ENCODE peak calls at places on chromosomes 3 and 15, in eight cellular contexts. A, Q, T, I, R, L, S and Y are unnamed samples. For H3K27me3, the result is how much of the 10 kb centered on the place peaks cover.

GRCh38 chr3:25266677-25267076 is 161.4 kb upstream of the RARB start:
- DNase-seq in A (no peak), Q (no peak), T (no peak), I (no peak), R (no peak), L (no peak), S (no peak), Y (no peak)

GRCh38 chr3:74613566-74613965 is 893 bp downstream of the CNTN3 start:
- DNase-seq in A (no peak), Q (no peak), T (no peak), I (no peak), R (no peak), L (peak), S (peak), Y (no peak)

GRCh38 chr3:128317101-128317697 is 149.5 kb downstream of the DNAJB8 start:
- DNase-seq in A (no peak), Q (no peak), T (no peak), I (no peak), R (no peak), L (no peak), S (no peak), Y (peak)

GRCh38 chr3:15050405-15051092 is 14.6 kb downstream of the MRPS25 start:
- DNase-seq in A (no peak), Q (no peak), T (no peak), I (no peak), R (no peak), L (no peak), S (peak), Y (no peak)

GRCh38 chr3:10116138-10116460 is 624 bp downstream of the BRK1 start:
- DNase-seq in A (no peak), Q (no peak), T (no peak), I (no peak), R (peak), L (no peak), S (no peak), Y (no peak)

GRCh38 chr3:52398670-52399081 is 46.2 kb downstream of the SEMA3G start:
- DNase-seq in A (no peak), Q (peak), T (no peak), I (no peak), R (no peak), L (no peak), S (no peak), Y (no peak)

GRCh38 chr3:52787246-52787645 is 7.3 kb upstream of the ITIH3 start:
- DNase-seq in A (no peak), Q (no peak), T (no peak), I (no peak), R (no peak), L (peak), S (no peak), Y (no peak)

GRCh38 chr15:71011503-71012155 is 103.6 kb upstream of the THSD4 start:
- DNase-seq in A (peak), Q (peak), T (no peak), I (no peak), R (peak), L (no peak), S (no peak), Y (no peak)

GRCh38 chr3:13347390-13347966 is 72.6 kb downstream of the NUP210 start:
- DNase-seq in A (no peak), Q (no peak), T (no peak), I (no peak), R (no peak), L (no peak), S (no peak), Y (no peak)

GRCh38 chr15:70569718-70570231 is 193.6 kb downstream of the UACA start:
- DNase-seq in A (no peak), Q (no peak), T (no peak), I (no peak), R (peak), L (no peak), S (peak), Y (peak)

GRCh38 chr3:98602078-98602678 is 8.8 kb upstream of the CPOX start:
- DNase-seq in A (peak), Q (peak), T (no peak), I (no peak), R (peak), L (no peak), S (peak), Y (no peak)

GRCh38 chr15:46277451-46277850 is 642.6 kb downstream of the SQOR start:
- DNase-seq in A (no peak), Q (no peak), T (no peak), I (no peak), R (no peak), L (no peak), S (no peak), Y (no peak)

GRCh38 chr3:179292440-179292839 is 30.4 kb upstream of the ZNF639 start:
- DNase-seq in A (no peak), Q (no peak), T (no peak), I (no peak), R (peak), L (no peak), S (no peak), Y (no peak)

GRCh38 chr3:175885196-175885766 is 1026.1 kb downstream of the NAALADL2 start:
- DNase-seq in A (no peak), Q (no peak), T (no peak), I (no peak), R (no peak), L (no peak), S (no peak), Y (no peak)

GRCh38 chr15:26391556-26392229 is 381.2 kb downstream of the GABRB3 start:
- DNase-seq in A (no peak), Q (no peak), T (no peak), I (no peak), R (no peak), L (no peak), S (no peak), Y (no peak)

GRCh38 chr15:34610388-34610787 is 26.9 kb upstream of the GOLGA8B start:
- DNase-seq in A (no peak), Q (no peak), T (no peak), I (no peak), R (no peak), L (no peak), S (no peak), Y (no peak)

GRCh38 chr3:32293908-32294307 is 55.4 kb downstream of the CMTM8 start:
- DNase-seq in A (no peak), Q (no peak), T (no peak), I (no peak), R (no peak), L (no peak), S (no peak), Y (no peak)

GRCh38 chr3:136992091-136992490 is 34.3 kb downstream of the IL20RB start:
- DNase-seq in A (no peak), Q (no peak), T (no peak), I (no peak), R (no peak), L (no peak), S (no peak), Y (no peak)

GRCh38 chr3:182533394-182533793 is 259.9 kb upstream of the ATP11B start:
- DNase-seq in A (no peak), Q (no peak), T (no peak), I (no peak), R (peak), L (no peak), S (no peak), Y (no peak)

GRCh38 chr3:108117245-108117644 is 26.4 kb upstream of the CD47 start:
- DNase-seq in A (no peak), Q (no peak), T (no peak), I (no peak), R (no peak), L (no peak), S (no peak), Y (no peak)

GRCh38 chr15:39453500-39454073 is 127.3 kb upstream of the THBS1 start:
- DNase-seq in A (no peak), Q (peak), T (no peak), I (no peak), R (no peak), L (no peak), S (no peak), Y (no peak)

GRCh38 chr3:141331370-141332318 is 36.7 kb upstream of the ZBTB38 start:
- DNase-seq in A (peak), Q (peak), T (no peak), I (peak), R (peak), L (no peak), S (peak), Y (no peak)

GRCh38 chr15:70875001-70875782 is 17.0 kb downstream of the THAP10 start:
- DNase-seq in A (no peak), Q (no peak), T (no peak), I (no peak), R (no peak), L (no peak), S (no peak), Y (no peak)

GRCh38 chr3:183324083-183324482 is 71.0 kb downstream of the B3GNT5 start:
- DNase-seq in A (no peak), Q (no peak), T (no peak), I (no peak), R (no peak), L (no peak), S (peak), Y (no peak)

GRCh38 chr3:71582612-71583568 is 638 bp downstream of the FOXP1 start:
- DNase-seq in A (peak), Q (peak), T (peak), I (peak), R (peak), L (peak), S (peak), Y (no peak)

GRCh38 chr3:98513136-98513535 is 9.6 kb downstream of the CLDND1 start:
- DNase-seq in A (peak), Q (no peak), T (no peak), I (peak), R (no peak), L (no peak), S (no peak), Y (no peak)

GRCh38 chr3:188234172-188234571 is 80.2 kb downstream of the LPP start:
- DNase-seq in A (no peak), Q (no peak), T (no peak), I (no peak), R (no peak), L (no peak), S (no peak), Y (no peak)

GRCh38 chr3:133568294-133569014 is 5.0 kb upstream of the CDV3 start:
- DNase-seq in A (no peak), Q (peak), T (no peak), I (no peak), R (peak), L (no peak), S (no peak), Y (no peak)

GRCh38 chr15:84599906-84600305 is 903 bp upstream of the ZSCAN2 start:
- DNase-seq in A (peak), Q (no peak), T (no peak), I (no peak), R (no peak), L (no peak), S (peak), Y (no peak)

GRCh38 chr15:84598993-84599392 is 1.8 kb upstream of the ZSCAN2 start:
- DNase-seq in A (peak), Q (peak), T (peak), I (no peak), R (peak), L (peak), S (peak), Y (no peak)

GRCh38 chr15:84600331-84600686 is 500 bp upstream of the ZSCAN2 start:
- DNase-seq in A (peak), Q (peak), T (peak), I (peak), R (peak), L (peak), S (peak), Y (peak)

GRCh38 chr15:84601555-84601838 is 688 bp downstream of the ZSCAN2 start:
- DNase-seq in A (no peak), Q (no peak), T (no peak), I (no peak), R (no peak), L (no peak), S (peak), Y (no peak)

DNA sequence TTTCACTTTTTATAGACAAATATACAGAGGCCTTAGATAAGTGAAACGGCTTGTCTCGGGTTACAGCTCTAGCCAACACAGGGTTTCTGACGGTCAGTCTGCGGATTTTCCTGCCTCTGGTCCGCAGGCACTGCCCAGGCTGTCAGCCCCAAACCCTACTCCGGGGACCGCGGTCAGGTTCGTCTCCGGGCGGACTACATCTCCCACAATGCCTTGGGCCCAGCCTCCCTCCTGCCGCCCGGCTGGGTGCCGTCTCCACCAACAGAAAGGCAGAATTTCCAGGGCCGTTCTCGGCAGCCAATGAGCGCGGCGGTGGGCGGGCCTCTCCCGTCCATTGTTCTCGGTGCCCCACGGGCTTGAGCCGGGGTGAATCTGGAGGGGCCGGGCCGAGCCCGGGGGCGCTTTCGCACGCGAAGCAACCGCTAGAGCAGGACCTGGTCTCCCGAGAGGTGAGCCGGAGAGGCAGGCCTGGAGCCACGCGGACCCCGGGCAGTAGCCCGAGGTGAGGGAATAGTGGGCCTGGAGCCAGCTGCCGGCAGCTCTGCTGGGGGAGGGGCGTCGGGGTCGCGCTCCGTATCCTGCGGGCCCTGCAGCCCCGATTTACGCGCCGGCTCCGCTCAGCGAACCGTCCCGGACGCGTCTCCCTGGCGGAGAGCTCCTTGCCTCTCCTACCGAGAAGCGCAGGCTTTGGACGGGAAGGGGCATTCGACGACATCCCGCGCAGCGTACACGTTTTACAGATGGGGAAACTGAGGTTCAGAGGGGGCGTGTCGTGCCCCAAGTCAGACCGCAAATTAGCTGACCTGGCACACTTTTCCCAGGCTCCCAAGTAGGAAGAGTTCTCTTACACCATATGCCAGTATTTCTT is at the start of gene ZSCAN2:
- DNase-seq in A (peak), Q (peak), T (peak), I (peak), R (peak), L (peak), S (peak), Y (no peak)
- TF ChIP-seq POLR2A in A (peak), Q (peak), T (peak), I (peak), R (peak), L (peak), S (no peak), Y (no peak)

DNA sequence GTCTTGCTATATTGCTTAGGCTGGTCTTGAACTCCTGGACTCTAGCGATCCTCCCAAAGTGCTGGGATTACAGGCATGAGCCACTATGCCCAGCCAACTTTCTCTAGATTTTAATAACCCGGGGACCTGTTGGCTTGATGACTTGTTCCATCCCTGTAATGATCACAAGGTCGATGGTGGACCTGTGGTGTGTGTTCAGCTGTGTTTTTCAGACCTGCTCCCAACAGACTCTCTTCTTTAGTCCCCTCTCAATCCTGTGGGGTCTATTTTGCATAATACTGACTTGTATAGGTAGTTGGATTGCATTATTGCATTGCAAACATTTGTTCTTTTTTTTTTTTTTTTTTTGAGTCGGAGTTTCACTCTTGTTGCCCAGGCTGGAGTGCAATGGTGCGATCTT is 1.9 kb downstream of the MAP2K1 start:
- DNase-seq in A (no peak), Q (no peak), T (no peak), I (no peak), R (no peak), L (no peak), S (no peak), Y (no peak)
- H3K4me3 ChIP-seq in A (no peak), Q (no peak), T (no peak), I (no peak), R (peak), L (peak), S (no peak), Y (peak)

GRCh38 chr15:45111390-45112142 is 2.4 kb downstream of the DUOX2 start:
- DNase-seq in A (no peak), Q (no peak), T (no peak), I (no peak), R (no peak), L (no peak), S (no peak), Y (no peak)
- H3K27me3 ChIP-seq in A (under half), Q (half or more), T (under half), I (half or more), R (half or more), L (under half), S (under half), Y (under half)

GRCh38 chr3:8885806-8886205 is 77.5 kb downstream of the RAD18 start:
- DNase-seq in A (no peak), Q (no peak), T (no peak), I (no peak), R (no peak), L (no peak), S (no peak), Y (no peak)

GRCh38 chr3:8884630-8885290 is 78.5 kb downstream of the RAD18 start:
- DNase-seq in A (no peak), Q (no peak), T (no peak), I (no peak), R (no peak), L (no peak), S (no peak), Y (no peak)

GRCh38 chr3:8888296-8888915 is 74.9 kb downstream of the RAD18 start:
- DNase-seq in A (no peak), Q (no peak), T (no peak), I (no peak), R (no peak), L (no peak), S (no peak), Y (no peak)

GRCh38 chr3:8887435-8888295 is 75.6 kb downstream of the RAD18 start:
- DNase-seq in A (no peak), Q (no peak), T (no peak), I (no peak), R (no peak), L (no peak), S (no peak), Y (no peak)

GRCh38 chr3:8886556-8886955 is 76.7 kb downstream of the RAD18 start:
- DNase-seq in A (no peak), Q (no peak), T (no peak), I (no peak), R (no peak), L (no peak), S (no peak), Y (no peak)
- TF ChIP-seq POLR2A in A (no peak), Q (no peak), T (no peak), I (no peak), R (no peak), L (no peak), S (no peak), Y (no peak)

GRCh38 chr15:80697316-80697715 is 2.2 kb downstream of the ABHD17C start:
- DNase-seq in A (no peak), Q (no peak), T (no peak), I (no peak), R (no peak), L (no peak), S (peak), Y (no peak)
- H3K4me3 ChIP-seq in A (no peak), Q (no peak), T (no peak), I (no peak), R (no peak), L (no peak), S (peak), Y (no peak)

GRCh38 chr15:96415513-96416217 is 85.2 kb downstream of the NR2F2 start:
- DNase-seq in A (no peak), Q (no peak), T (no peak), I (no peak), R (no peak), L (no peak), S (no peak), Y (no peak)
- H3K27me3 ChIP-seq in A (under half), Q (half or more), T (under half), I (half or more), R (half or more), L (under half), S (under half), Y (under half)

GRCh38 chr3:30691249-30691880 is 85.0 kb downstream of the TGFBR2 start:
- DNase-seq in A (no peak), Q (no peak), T (no peak), I (no peak), R (no peak), L (no peak), S (no peak), Y (no peak)

GRCh38 chr3:30690199-30690598 is 83.8 kb downstream of the TGFBR2 start:
- DNase-seq in A (no peak), Q (no peak), T (no peak), I (no peak), R (no peak), L (no peak), S (no peak), Y (no peak)

GRCh38 chr3:30687930-30688570 is 81.6 kb downstream of the TGFBR2 start:
- DNase-seq in A (no peak), Q (no peak), T (no peak), I (no peak), R (no peak), L (no peak), S (no peak), Y (no peak)

GRCh38 chr3:30688776-30689175 is 82.4 kb downstream of the TGFBR2 start:
- DNase-seq in A (no peak), Q (no peak), T (no peak), I (no peak), R (no peak), L (no peak), S (no peak), Y (no peak)

DNA sequence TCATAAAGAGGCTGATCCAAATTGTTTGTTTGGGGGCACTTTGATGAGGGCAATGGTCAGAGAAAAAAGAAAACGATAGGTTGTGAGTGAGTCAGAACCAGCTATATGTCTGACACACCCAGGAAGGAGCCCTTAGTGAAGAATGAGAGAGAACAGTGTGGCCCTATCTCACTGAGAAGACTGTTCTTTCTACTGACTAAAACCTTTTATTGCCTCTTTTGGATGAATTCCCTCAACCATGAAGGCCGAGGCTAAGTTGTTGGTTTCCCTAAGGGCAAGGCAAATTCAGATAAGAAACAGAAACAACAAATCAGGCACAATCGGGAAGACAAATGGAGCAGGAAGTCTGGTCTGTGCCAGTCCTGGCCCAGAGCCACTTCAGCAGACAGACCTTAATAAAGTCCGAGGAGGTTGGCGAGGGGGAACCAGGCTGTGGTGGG is 82.8 kb downstream of the TGFBR2 start:
- DNase-seq in A (no peak), Q (peak), T (no peak), I (no peak), R (no peak), L (no peak), S (no peak), Y (no peak)
- TF ChIP-seq POLR2A in A (no peak), Q (peak), T (no peak), I (no peak), R (no peak), L (no peak), S (no peak), Y (no peak)

GRCh38 chr3:146125946-146126345 is 35.0 kb downstream of the PLOD2 start:
- DNase-seq in A (peak), Q (no peak), T (no peak), I (no peak), R (peak), L (no peak), S (no peak), Y (no peak)
- H3K4me3 ChIP-seq in A (no peak), Q (no peak), T (no peak), I (no peak), R (no peak), L (no peak), S (no peak), Y (no peak)

GRCh38 chr3:155637567-155637966 is 107.3 kb downstream of the PLCH1 start:
- DNase-seq in A (no peak), Q (no peak), T (no peak), I (no peak), R (no peak), L (no peak), S (no peak), Y (no peak)
- H3K27me3 ChIP-seq in A (under half), Q (under half), T (under half), I (under half), R (under half), L (under half), S (under half), Y (under half)